ENCODE peak calls at places on chromosomes 4 and X, in five cellular contexts. O is trophoblast cell, K is esophagus squamous epithelium, Y is Right ventricle myocardium superior, A is AG20443. J is an unnamed sample.

GRCh38 chrX:118698516-118699247 is 28.7 kb upstream of the IL13RA1 start:
- DNase-seq in O (no peak), K (no peak), Y (no peak), A (peak), J (no peak)

GRCh38 chrX:106670631-106671030 is 55.9 kb upstream of the RNF128 start:
- DNase-seq in O (no peak), K (no peak), Y (no peak), A (no peak), J (no peak)

GRCh38 chrX:143788265-143788664 is 67.7 kb upstream of the SPANXN2 start:
- DNase-seq in O (peak), K (no peak), Y (no peak), A (peak), J (no peak)

GRCh38 chr4:168995537-168996295 is 14.3 kb downstream of the CBR4 start:
- DNase-seq in O (no peak), K (no peak), Y (no peak), A (no peak), J (no peak)

GRCh38 chr4:8117278-8117682 is 41.3 kb downstream of the ABLIM2 start:
- DNase-seq in O (peak), K (no peak), Y (peak), A (peak), J (peak)

GRCh38 chrX:118508690-118509089 is 13.1 kb downstream of the DOCK11 start:
- DNase-seq in O (no peak), K (no peak), Y (no peak), A (no peak), J (no peak)

GRCh38 chr4:6613676-6614651 is 26.5 kb upstream of the MRFAP1 start:
- DNase-seq in O (no peak), K (no peak), Y (no peak), A (no peak), J (no peak)

GRCh38 chrX:134173541-134174272 is 63.3 kb upstream of the CCDC160 start:
- DNase-seq in O (no peak), K (no peak), Y (no peak), A (no peak), J (no peak)

GRCh38 chr4:87541956-87542709 is 13.0 kb upstream of the SPARCL1 start:
- DNase-seq in O (no peak), K (no peak), Y (no peak), A (no peak), J (no peak)

GRCh38 chr4:88600129-88600849 is 8.0 kb downstream of the HERC3 start:
- DNase-seq in O (peak), K (no peak), Y (no peak), A (peak), J (no peak)

GRCh38 chr4:140268441-140268840 is 105.0 kb upstream of the SCOC start:
- DNase-seq in O (no peak), K (no peak), Y (no peak), A (no peak), J (no peak)

GRCh38 chr4:152991361-152991760 is 55.2 kb downstream of the FHDC1 start:
- DNase-seq in O (peak), K (no peak), Y (no peak), A (no peak), J (no peak)

GRCh38 chr4:2388430-2389182 is 29.8 kb downstream of the ZFYVE28 start:
- DNase-seq in O (no peak), K (no peak), Y (no peak), A (peak), J (no peak)

GRCh38 chrX:39688576-39689373 is 409.0 kb downstream of the BCOR start:
- DNase-seq in O (peak), K (no peak), Y (peak), A (peak), J (peak)

GRCh38 chrX:45750639-45751038 is 550.0 kb upstream of the DIPK2B start:
- DNase-seq in O (no peak), K (no peak), Y (peak), A (no peak), J (no peak)

GRCh38 chrX:37594755-37595382 is 23.4 kb downstream of the LANCL3 start:
- DNase-seq in O (no peak), K (no peak), Y (no peak), A (no peak), J (no peak)

GRCh38 chr4:77802406-77802805 is 16.8 kb downstream of the CNOT6L start:
- DNase-seq in O (no peak), K (no peak), Y (no peak), A (no peak), J (no peak)

GRCh38 chr4:87851955-87852354 is 19.2 kb downstream of the MEPE start:
- DNase-seq in O (no peak), K (no peak), Y (no peak), A (no peak), J (no peak)

GRCh38 chrX:23228950-23229448 is 105.7 kb upstream of the PTCHD1 start:
- DNase-seq in O (no peak), K (no peak), Y (no peak), A (no peak), J (no peak)

GRCh38 chr4:5752803-5753184 is 41.8 kb downstream of the EVC start:
- DNase-seq in O (no peak), K (no peak), Y (no peak), A (no peak), J (no peak)

GRCh38 chrX:155094468-155095061 is 23.3 kb downstream of the BRCC3 start:
- DNase-seq in O (peak), K (no peak), Y (no peak), A (peak), J (no peak)

GRCh38 chrX:53321216-53321942 is 40.0 kb upstream of the IQSEC2 start:
- DNase-seq in O (peak), K (no peak), Y (no peak), A (peak), J (no peak)

GRCh38 chr4:16032871-16033505 is 50.8 kb downstream of the PROM1 start:
- DNase-seq in O (peak), K (no peak), Y (no peak), A (no peak), J (no peak)

GRCh38 chr4:88137112-88137511 is 21.3 kb downstream of the ABCG2 start:
- DNase-seq in O (peak), K (no peak), Y (no peak), A (peak), J (no peak)

GRCh38 chr4:141462361-141462760 is 174.0 kb upstream of the IL15 start:
- DNase-seq in O (no peak), K (no peak), Y (no peak), A (no peak), J (no peak)

GRCh38 chr4:142883433-142883832 is 37.3 kb upstream of the INPP4B start:
- DNase-seq in O (no peak), K (no peak), Y (no peak), A (no peak), J (no peak)

GRCh38 chrX:38817004-38817703 is 15.9 kb downstream of the MID1IP1 start:
- DNase-seq in O (no peak), K (no peak), Y (peak), A (peak), J (peak)

GRCh38 chrX:53318766-53319353 is 37.5 kb upstream of the IQSEC2 start:
- DNase-seq in O (no peak), K (no peak), Y (no peak), A (no peak), J (no peak)

GRCh38 chr4:154822775-154823174 is 41.7 kb downstream of the RBM46 start:
- DNase-seq in O (no peak), K (no peak), Y (no peak), A (peak), J (no peak)

GRCh38 chr4:72971572-72971971 is 97.9 kb downstream of the COX18 start:
- DNase-seq in O (peak), K (no peak), Y (no peak), A (peak), J (no peak)

GRCh38 chr4:171717231-171717720 is 95.9 kb upstream of the GALNTL6 start:
- DNase-seq in O (no peak), K (no peak), Y (no peak), A (no peak), J (no peak)

GRCh38 chrX:20906571-20906970 is 467.6 kb upstream of the CNKSR2 start:
- DNase-seq in O (no peak), K (no peak), Y (no peak), A (peak), J (no peak)

GRCh38 chr4:3372264-3372932 is 69.4 kb upstream of the HGFAC start:
- DNase-seq in O (no peak), K (no peak), Y (no peak), A (no peak), J (no peak)

GRCh38 chrX:12975999-12976558 is 1.2 kb downstream of the TMSB4X start:
- DNase-seq in O (peak), K (no peak), Y (peak), A (peak), J (peak)

GRCh38 chrX:120224388-120224787 is 26.2 kb upstream of the ZBTB33 start:
- DNase-seq in O (no peak), K (no peak), Y (no peak), A (no peak), J (no peak)

GRCh38 chr4:119525005-119525749 is 103.4 kb downstream of the PDE5A start:
- DNase-seq in O (peak), K (no peak), Y (no peak), A (peak), J (no peak)

GRCh38 chrX:51435101-51435500 is 61.3 kb downstream of the NUDT11 start:
- DNase-seq in O (no peak), K (no peak), Y (no peak), A (no peak), J (no peak)

GRCh38 chr4:88008133-88008621 is 742 bp downstream of the PKD2 start:
- DNase-seq in O (peak), K (no peak), Y (peak), A (peak), J (peak)

GRCh38 chr4:111937368-111937767 is 207.9 kb upstream of the FAM241A start:
- DNase-seq in O (peak), K (no peak), Y (no peak), A (peak), J (no peak)

GRCh38 chr4:26000274-26000950 is 86.4 kb downstream of the SMIM20 start:
- DNase-seq in O (no peak), K (no peak), Y (no peak), A (no peak), J (no peak)